ENCODE peak calls at places on chromosomes 4 and X, in eight cellular contexts. One of them, this sample, is unnamed.

GRCh38 chr4:123564758-123565346 is 168.3 kb downstream of the SPRY1 start:
- DNase-seq in lower leg skin: no peak
- DNase-seq in SJSA1: peak; percentile 60
- DNase-seq in naive B cell: peak; percentile 69
- DNase-seq in KBM-7: peak; percentile 83
- DNase-seq in amygdala: no peak
- DNase-seq in CD4-positive, alpha-beta T cell: peak; percentile 9
- DNase-seq in HFFc6: peak; percentile 71
- DNase-seq in this sample: peak; percentile 4

GRCh38 chrX:76253432-76253831 is 80.6 kb downstream of the PBDC1 start:
- DNase-seq in lower leg skin: no peak
- DNase-seq in amygdala: no peak
- DNase-seq in SJSA1: peak; percentile 39
- DNase-seq in HFFc6: peak; percentile 26
- DNase-seq in KBM-7: peak; percentile 58
- DNase-seq in naive B cell: peak; percentile 33
- DNase-seq in CD4-positive, alpha-beta T cell: peak; percentile 34
- DNase-seq in this sample: peak; percentile 6

GRCh38 chr4:169621754-169622481 is 1.5 kb downstream of the CLCN3 start:
- DNase-seq in lower leg skin: no peak
- DNase-seq in HFFc6: peak; percentile 55
- DNase-seq in KBM-7: peak; percentile 67
- DNase-seq in naive B cell: peak; percentile 28
- DNase-seq in amygdala: no peak
- DNase-seq in CD4-positive, alpha-beta T cell: no peak
- DNase-seq in SJSA1: peak; percentile 47
- DNase-seq in this sample: no peak

GRCh38 chr4:89586864-89587263 is 250.1 kb downstream of the SNCA start:
- DNase-seq in amygdala: no peak
- DNase-seq in HFFc6: peak; percentile 8
- DNase-seq in naive B cell: no peak
- DNase-seq in KBM-7: peak; percentile 5
- DNase-seq in lower leg skin: no peak
- DNase-seq in SJSA1: no peak
- DNase-seq in CD4-positive, alpha-beta T cell: no peak
- DNase-seq in this sample: no peak

GRCh38 chr4:22607382-22607781 is 85.4 kb upstream of the GBA3 start:
- DNase-seq in lower leg skin: no peak
- DNase-seq in naive B cell: peak; percentile 1
- DNase-seq in KBM-7: peak; percentile 83
- DNase-seq in CD4-positive, alpha-beta T cell: peak; percentile 10
- DNase-seq in amygdala: peak; percentile 4
- DNase-seq in SJSA1: no peak
- DNase-seq in HFFc6: peak; percentile 28
- DNase-seq in this sample: no peak

GRCh38 chrX:129524250-129524850 is 1.1 kb upstream of the SMARCA1 start:
- DNase-seq in HFFc6: no peak
- DNase-seq in CD4-positive, alpha-beta T cell: no peak
- DNase-seq in amygdala: no peak
- DNase-seq in lower leg skin: no peak
- DNase-seq in naive B cell: no peak
- DNase-seq in SJSA1: no peak
- DNase-seq in KBM-7: no peak
- DNase-seq in this sample: no peak

GRCh38 chr4:37902212-37902611 is 11.3 kb downstream of the TBC1D1 start:
- DNase-seq in amygdala: no peak
- DNase-seq in naive B cell: no peak
- DNase-seq in lower leg skin: no peak
- DNase-seq in HFFc6: no peak
- DNase-seq in CD4-positive, alpha-beta T cell: no peak
- DNase-seq in KBM-7: no peak
- DNase-seq in SJSA1: no peak
- DNase-seq in this sample: no peak

GRCh38 chrX:71099736-71100135 is 4.1 kb downstream of the FOXO4 start:
- DNase-seq in lower leg skin: no peak
- DNase-seq in CD4-positive, alpha-beta T cell: no peak
- DNase-seq in amygdala: no peak
- DNase-seq in KBM-7: no peak
- DNase-seq in naive B cell: no peak
- DNase-seq in HFFc6: no peak
- DNase-seq in SJSA1: no peak
- DNase-seq in this sample: no peak